ENCODE peak calls at places on chromosome 4, in nine cellular contexts. One of them, this sample, is unnamed. For H3K36me3, the result is how much of the 10 kb centered on the place peaks cover.

GRCh38 chr4:1604706-1605205 is 79.4 kb downstream of the FAM53A start:
- DNase-seq in HepG2: no peak
- DNase-seq in stomach: peak
- DNase-seq in H1: no peak
- DNase-seq in prostate gland: peak
- DNase-seq in GM23338: no peak
- DNase-seq in SK-N-SH: peak
- DNase-seq in HCT116: no peak
- DNase-seq in suprapubic skin: no peak
- DNase-seq in this sample: peak

GRCh38 chr4:71241467-71242401 is 97.1 kb upstream of the SLC4A4 start:
- DNase-seq in suprapubic skin: no peak
- DNase-seq in H1: no peak
- DNase-seq in HepG2: no peak
- DNase-seq in GM23338: no peak
- DNase-seq in SK-N-SH: no peak
- DNase-seq in prostate gland: no peak
- DNase-seq in HCT116: no peak
- DNase-seq in stomach: peak
- DNase-seq in this sample: no peak

GRCh38 chr4:26020083-26020668 is 106.2 kb downstream of the SMIM20 start:
- DNase-seq in prostate gland: no peak
- DNase-seq in H1: no peak
- DNase-seq in GM23338: no peak
- DNase-seq in HCT116: no peak
- DNase-seq in SK-N-SH: no peak
- DNase-seq in suprapubic skin: no peak
- DNase-seq in stomach: no peak
- DNase-seq in HepG2: no peak
- DNase-seq in this sample: no peak

GRCh38 chr4:141912831-141913230 is 276.4 kb downstream of the IL15 start:
- DNase-seq in HCT116: no peak
- DNase-seq in prostate gland: no peak
- DNase-seq in H1: no peak
- DNase-seq in SK-N-SH: peak
- DNase-seq in stomach: peak
- DNase-seq in HepG2: no peak
- DNase-seq in GM23338: no peak
- DNase-seq in suprapubic skin: no peak
- DNase-seq in this sample: no peak

GRCh38 chr4:172546782-172547181 is 621.8 kb upstream of the GALNT7 start:
- DNase-seq in GM23338: no peak
- DNase-seq in H1: no peak
- DNase-seq in prostate gland: no peak
- DNase-seq in HCT116: no peak
- DNase-seq in stomach: no peak
- DNase-seq in SK-N-SH: no peak
- DNase-seq in HepG2: no peak
- DNase-seq in suprapubic skin: no peak
- DNase-seq in this sample: no peak

GRCh38 chr4:98833384-98833783 is 95.5 kb downstream of the EIF4E start:
- DNase-seq in GM23338: no peak
- DNase-seq in HepG2: no peak
- DNase-seq in stomach: no peak
- DNase-seq in H1: no peak
- DNase-seq in suprapubic skin: no peak
- DNase-seq in HCT116: no peak
- DNase-seq in SK-N-SH: no peak
- DNase-seq in prostate gland: no peak
- DNase-seq in this sample: no peak

GRCh38 chr4:46931981-46932380 is 22.9 kb upstream of the COX7B2 start:
- DNase-seq in suprapubic skin: no peak
- DNase-seq in GM23338: peak
- DNase-seq in HepG2: peak
- DNase-seq in stomach: no peak
- DNase-seq in prostate gland: no peak
- DNase-seq in HCT116: no peak
- DNase-seq in H1: no peak
- DNase-seq in SK-N-SH: no peak
- DNase-seq in this sample: no peak

GRCh38 chr4:56874166-56874565 is 33.5 kb upstream of the REST start:
- DNase-seq in prostate gland: peak
- DNase-seq in SK-N-SH: no peak
- DNase-seq in GM23338: peak
- DNase-seq in stomach: no peak
- DNase-seq in HepG2: no peak
- DNase-seq in HCT116: no peak
- DNase-seq in suprapubic skin: no peak
- DNase-seq in H1: peak
- DNase-seq in this sample: no peak

GRCh38 chr4:56158483-56158882 is 209.7 kb downstream of the CEP135 start:
- DNase-seq in suprapubic skin: no peak
- DNase-seq in prostate gland: no peak
- DNase-seq in GM23338: no peak
- DNase-seq in SK-N-SH: no peak
- DNase-seq in stomach: no peak
- DNase-seq in HepG2: no peak
- DNase-seq in HCT116: no peak
- DNase-seq in H1: no peak
- DNase-seq in this sample: no peak

GRCh38 chr4:1983846-1984405 is 24.8 kb downstream of the NELFA start:
- DNase-seq in stomach: no peak
- DNase-seq in GM23338: no peak
- DNase-seq in H1: no peak
- DNase-seq in prostate gland: no peak
- DNase-seq in suprapubic skin: peak
- DNase-seq in HCT116: no peak
- DNase-seq in HepG2: no peak
- DNase-seq in SK-N-SH: no peak
- DNase-seq in this sample: peak

GRCh38 chr4:186240848-186241491 is 13.7 kb downstream of the KLKB1 start:
- DNase-seq in suprapubic skin: no peak
- DNase-seq in H1: no peak
- DNase-seq in stomach: no peak
- DNase-seq in HepG2: no peak
- DNase-seq in prostate gland: no peak
- DNase-seq in GM23338: peak
- DNase-seq in SK-N-SH: no peak
- DNase-seq in HCT116: no peak
- DNase-seq in this sample: no peak

GRCh38 chr4:68368566-68369473 is 18.9 kb upstream of the YTHDC1 start:
- DNase-seq in stomach: no peak
- DNase-seq in HepG2: no peak
- DNase-seq in HCT116: no peak
- DNase-seq in H1: no peak
- DNase-seq in prostate gland: peak
- DNase-seq in GM23338: no peak
- DNase-seq in SK-N-SH: no peak
- DNase-seq in suprapubic skin: no peak
- DNase-seq in this sample: no peak

GRCh38 chr4:3401436-3402171 is 40.2 kb upstream of the HGFAC start:
- DNase-seq in HepG2: no peak
- DNase-seq in GM23338: no peak
- DNase-seq in H1: no peak
- DNase-seq in HCT116: no peak
- DNase-seq in SK-N-SH: no peak
- DNase-seq in stomach: no peak
- DNase-seq in prostate gland: peak
- DNase-seq in suprapubic skin: no peak
- DNase-seq in this sample: peak

GRCh38 chr4:1981251-1982055 is 27.3 kb downstream of the NELFA start:
- DNase-seq in H1: no peak
- DNase-seq in SK-N-SH: peak
- DNase-seq in HepG2: no peak
- DNase-seq in prostate gland: no peak
- DNase-seq in HCT116: peak
- DNase-seq in GM23338: peak
- DNase-seq in stomach: peak
- DNase-seq in suprapubic skin: peak
- DNase-seq in this sample: peak

GRCh38 chr4:26458104-26458503 is 32.2 kb downstream of the CCKAR start:
- DNase-seq in GM23338: no peak
- DNase-seq in prostate gland: no peak
- DNase-seq in stomach: no peak
- DNase-seq in HCT116: no peak
- DNase-seq in H1: no peak
- DNase-seq in HepG2: no peak
- DNase-seq in SK-N-SH: no peak
- DNase-seq in suprapubic skin: no peak
- DNase-seq in this sample: no peak

GRCh38 chr4:40448875-40449274 is 113.7 kb downstream of the CHRNA9 start:
- DNase-seq in SK-N-SH: no peak
- DNase-seq in HepG2: no peak
- DNase-seq in GM23338: no peak
- DNase-seq in stomach: peak
- DNase-seq in H1: no peak
- DNase-seq in suprapubic skin: no peak
- DNase-seq in HCT116: no peak
- DNase-seq in prostate gland: peak
- DNase-seq in this sample: no peak

GRCh38 chr4:108637856-108638255 is 12.5 kb upstream of the OSTC start:
- DNase-seq in prostate gland: no peak
- DNase-seq in HepG2: no peak
- DNase-seq in SK-N-SH: no peak
- DNase-seq in HCT116: no peak
- DNase-seq in H1: no peak
- DNase-seq in suprapubic skin: no peak
- DNase-seq in GM23338: no peak
- DNase-seq in stomach: no peak
- DNase-seq in this sample: no peak
- TF ChIP-seq CTCF in prostate gland: no peak
- TF ChIP-seq CTCF in HepG2: no peak
- TF ChIP-seq CTCF in SK-N-SH: peak
- TF ChIP-seq CTCF in HCT116: no peak
- TF ChIP-seq CTCF in H1: no peak
- TF ChIP-seq CTCF in suprapubic skin: no peak
- TF ChIP-seq CTCF in GM23338: no peak
- TF ChIP-seq CTCF in stomach: no peak
- TF ChIP-seq CTCF in this sample: no peak

DNA sequence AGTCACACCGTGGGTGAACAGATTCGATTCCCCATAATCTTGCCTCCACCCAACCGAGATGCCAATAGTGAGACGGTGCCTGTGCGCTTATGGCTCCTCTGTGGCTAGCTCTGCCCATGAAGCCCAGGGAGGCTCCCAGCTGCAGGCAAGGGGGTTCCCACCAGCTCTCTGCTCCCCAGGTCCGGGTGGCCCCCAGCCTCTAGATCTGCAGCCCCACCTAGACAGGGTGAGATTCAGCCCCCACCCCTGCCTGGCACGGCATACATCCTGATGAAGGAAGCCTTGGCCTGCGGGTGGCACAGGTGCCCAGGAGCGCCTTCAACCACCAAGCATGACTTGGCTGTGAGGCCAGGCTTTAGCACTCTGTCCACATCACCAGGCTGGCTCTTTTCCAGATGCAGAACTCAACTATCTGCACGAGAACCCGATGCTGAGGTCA is 40.6 kb downstream of the WDR1 start:
- DNase-seq in HepG2: no peak
- DNase-seq in SK-N-SH: no peak
- DNase-seq in H1: no peak
- DNase-seq in prostate gland: no peak
- DNase-seq in HCT116: no peak
- DNase-seq in GM23338: no peak
- DNase-seq in stomach: peak
- DNase-seq in suprapubic skin: no peak
- DNase-seq in this sample: no peak
- H3K36me3 ChIP-seq in HepG2: under half
- H3K36me3 ChIP-seq in SK-N-SH: under half
- H3K36me3 ChIP-seq in H1: half or more
- H3K36me3 ChIP-seq in prostate gland: under half
- H3K36me3 ChIP-seq in HCT116: under half
- H3K36me3 ChIP-seq in GM23338: under half
- H3K36me3 ChIP-seq in stomach: half or more
- H3K36me3 ChIP-seq in suprapubic skin: half or more
- H3K36me3 ChIP-seq in this sample: half or more

GRCh38 chr4:79181190-79181589 is 144.7 kb downstream of the NAA11 start:
- DNase-seq in stomach: no peak
- DNase-seq in HepG2: no peak
- DNase-seq in H1: no peak
- DNase-seq in prostate gland: no peak
- DNase-seq in GM23338: no peak
- DNase-seq in SK-N-SH: no peak
- DNase-seq in suprapubic skin: no peak
- DNase-seq in HCT116: no peak
- DNase-seq in this sample: no peak

GRCh38 chr4:79176351-79176750 is 149.5 kb downstream of the NAA11 start:
- DNase-seq in prostate gland: no peak
- DNase-seq in stomach: no peak
- DNase-seq in GM23338: no peak
- DNase-seq in HepG2: no peak
- DNase-seq in suprapubic skin: no peak
- DNase-seq in HCT116: no peak
- DNase-seq in SK-N-SH: no peak
- DNase-seq in H1: no peak
- DNase-seq in this sample: no peak

GRCh38 chr4:79177388-79177787 is 148.5 kb downstream of the NAA11 start:
- DNase-seq in HCT116: no peak
- DNase-seq in HepG2: no peak
- DNase-seq in suprapubic skin: no peak
- DNase-seq in SK-N-SH: no peak
- DNase-seq in H1: no peak
- DNase-seq in prostate gland: no peak
- DNase-seq in stomach: no peak
- DNase-seq in GM23338: no peak
- DNase-seq in this sample: no peak

GRCh38 chr4:79182209-79182608 is 143.7 kb downstream of the NAA11 start:
- DNase-seq in SK-N-SH: no peak
- DNase-seq in prostate gland: no peak
- DNase-seq in HepG2: no peak
- DNase-seq in HCT116: no peak
- DNase-seq in GM23338: no peak
- DNase-seq in stomach: no peak
- DNase-seq in H1: no peak
- DNase-seq in suprapubic skin: no peak
- DNase-seq in this sample: no peak

DNA sequence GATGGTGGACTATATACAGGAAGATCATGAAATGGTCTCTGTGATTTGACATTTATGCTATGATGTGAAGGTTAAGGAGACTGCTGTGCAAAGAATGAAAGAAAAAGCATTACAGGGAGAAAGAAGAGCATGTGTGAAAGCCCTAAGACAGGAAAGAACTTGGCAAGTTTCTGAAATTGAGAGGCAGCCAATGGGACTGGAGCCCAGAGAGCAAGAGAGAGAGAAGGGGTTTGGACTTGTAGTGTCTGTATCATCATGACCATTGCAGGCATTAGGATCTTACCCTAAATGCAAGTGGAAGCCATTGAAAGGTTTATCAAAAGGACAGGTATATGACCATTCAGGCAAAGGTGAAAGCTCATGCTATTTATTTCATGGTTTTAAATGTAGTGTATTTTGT is 147.1 kb downstream of the NAA11 start:
- DNase-seq in suprapubic skin: no peak
- DNase-seq in H1: no peak
- DNase-seq in stomach: no peak
- DNase-seq in HepG2: no peak
- DNase-seq in prostate gland: peak
- DNase-seq in HCT116: no peak
- DNase-seq in SK-N-SH: no peak
- DNase-seq in GM23338: no peak
- DNase-seq in this sample: no peak
- TF ChIP-seq POLR2AphosphoS5 in suprapubic skin: no peak
- TF ChIP-seq POLR2AphosphoS5 in H1: no peak
- TF ChIP-seq POLR2AphosphoS5 in stomach: no peak
- TF ChIP-seq POLR2AphosphoS5 in HepG2: no peak
- TF ChIP-seq POLR2AphosphoS5 in prostate gland: peak
- TF ChIP-seq POLR2AphosphoS5 in HCT116: no peak
- TF ChIP-seq POLR2AphosphoS5 in SK-N-SH: no peak
- TF ChIP-seq POLR2AphosphoS5 in GM23338: no peak
- TF ChIP-seq POLR2AphosphoS5 in this sample: no peak

GRCh38 chr4:102620697-102621497 is 119.7 kb downstream of the NFKB1 start:
- DNase-seq in GM23338: peak
- DNase-seq in HepG2: peak
- DNase-seq in stomach: peak
- DNase-seq in SK-N-SH: peak
- DNase-seq in H1: no peak
- DNase-seq in HCT116: peak
- DNase-seq in prostate gland: no peak
- DNase-seq in suprapubic skin: no peak
- DNase-seq in this sample: no peak
- TF ChIP-seq CTCF in GM23338: peak
- TF ChIP-seq CTCF in HepG2: peak
- TF ChIP-seq CTCF in stomach: peak
- TF ChIP-seq CTCF in SK-N-SH: peak
- TF ChIP-seq CTCF in H1: peak
- TF ChIP-seq CTCF in HCT116: peak
- TF ChIP-seq CTCF in prostate gland: peak
- TF ChIP-seq CTCF in suprapubic skin: peak
- TF ChIP-seq CTCF in this sample: no peak

This sample was measured in spleen.